ENCODE peak calls at places on chromosomes 3 and 15, in four cellular contexts. M, S, Z and C are unnamed samples.

GRCh38 chr3:33889394-33890039 is 91.1 kb downstream of the PDCD6IP start:
- DNase-seq in M (no peak), S (peak; percentile 52), Z (no peak), C (no peak)

GRCh38 chr15:99102332-99103235 is 2.3 kb upstream of the SYNM start:
- DNase-seq in M (no peak), S (no peak), Z (no peak), C (no peak)

GRCh38 chr3:172407872-172408271 is 40.4 kb downstream of the GHSR start:
- DNase-seq in M (no peak), S (no peak), Z (no peak), C (no peak)

GRCh38 chr3:58434990-58435389 is 1.4 kb upstream of the PDHB start:
- DNase-seq in M (no peak), S (peak; percentile 82), Z (peak; percentile 90), C (peak; percentile 67)

GRCh38 chr15:63791236-63791635 is 42.5 kb downstream of the HERC1 start:
- DNase-seq in M (no peak), S (no peak), Z (no peak), C (peak; percentile 32)

GRCh38 chr3:32945136-32945535 is 6.3 kb upstream of the CCR4 start:
- DNase-seq in M (no peak), S (no peak), Z (peak; percentile 5), C (peak; percentile 43)

GRCh38 chr15:69703495-69704187 is 251.0 kb downstream of the RPLP1 start:
- DNase-seq in M (no peak), S (peak; percentile 17), Z (no peak), C (no peak)

GRCh38 chr15:25846377-25846776 is 16.8 kb downstream of the ATP10A start:
- DNase-seq in M (peak; percentile 59), S (no peak), Z (no peak), C (no peak)

GRCh38 chr15:49255966-49256759 is 86.1 kb downstream of the GALK2 start:
- DNase-seq in M (no peak), S (no peak), Z (no peak), C (no peak)

GRCh38 chr3:127800508-127800907 is 21.8 kb downstream of the MGLL start:
- DNase-seq in M (no peak), S (no peak), Z (no peak), C (peak; percentile 37)

GRCh38 chr3:52085883-52086282 is 29.5 kb upstream of the DUSP7 start:
- DNase-seq in M (no peak), S (no peak), Z (no peak), C (no peak)

GRCh38 chr3:67916353-67916752 is 261.9 kb upstream of the SUCLG2 start:
- DNase-seq in M (peak; percentile 61), S (no peak), Z (no peak), C (no peak)

GRCh38 chr15:74461847-74462511 is 1.0 kb upstream of the UBL7 start:
- DNase-seq in M (no peak), S (no peak), Z (no peak), C (no peak)

GRCh38 chr3:52353291-52353855 is 37.3 kb downstream of the DNAH1 start:
- DNase-seq in M (no peak), S (no peak), Z (no peak), C (no peak)

GRCh38 chr3:14289590-14290453 is 111.2 kb downstream of the LSM3 start:
- DNase-seq in M (no peak), S (peak; percentile 83), Z (no peak), C (peak; percentile 86)

GRCh38 chr15:63498815-63499549 is 5.4 kb upstream of the USP3 start:
- DNase-seq in M (no peak), S (no peak), Z (no peak), C (no peak)

GRCh38 chr15:48427960-48428547 is 96.8 kb downstream of the DUT start:
- DNase-seq in M (no peak), S (peak; percentile 45), Z (no peak), C (peak; percentile 90)

GRCh38 chr15:68504721-68505090 is 72.7 kb upstream of the ITGA11 start:
- DNase-seq in M (no peak), S (no peak), Z (peak; percentile 27), C (no peak)

GRCh38 chr3:122931636-122932035 is 95.9 kb downstream of the SEMA5B start:
- DNase-seq in M (no peak), S (no peak), Z (no peak), C (no peak)

GRCh38 chr15:86300371-86301106 is 220.9 kb downstream of the AGBL1 start:
- DNase-seq in M (no peak), S (no peak), Z (no peak), C (no peak)

GRCh38 chr3:108041253-108041652 is 49.6 kb downstream of the CD47 start:
- DNase-seq in M (no peak), S (no peak), Z (no peak), C (no peak)

GRCh38 chr3:58659051-58659675 is 7.4 kb downstream of the FAM3D start:
- DNase-seq in M (no peak), S (peak; percentile 66), Z (peak; percentile 74), C (peak; percentile 23)

GRCh38 chr3:67940200-67940952 is 286.0 kb upstream of the SUCLG2 start:
- DNase-seq in M (peak; percentile 22), S (no peak), Z (no peak), C (no peak)

GRCh38 chr15:100332231-100332630 is 9.5 kb downstream of the ADAMTS17 start:
- DNase-seq in M (no peak), S (no peak), Z (no peak), C (no peak)

GRCh38 chr3:110738531-110738930 is 333.1 kb upstream of the NECTIN3 start:
- DNase-seq in M (no peak), S (peak; percentile 3), Z (no peak), C (peak; percentile 4)

GRCh38 chr15:36896949-36897348 is 203.4 kb downstream of the MEIS2 start:
- DNase-seq in M (no peak), S (no peak), Z (no peak), C (no peak)

GRCh38 chr3:101261506-101261905 is 58.9 kb downstream of the IMPG2 start:
- DNase-seq in M (no peak), S (peak; percentile 21), Z (no peak), C (peak; percentile 28)

GRCh38 chr3:49411550-49411967 is 217 bp downstream of the RHOA start:
- DNase-seq in M (peak; percentile 77), S (peak; percentile 26), Z (no peak), C (no peak)

GRCh38 chr3:162489853-162490252 is 993.2 kb downstream of the OTOL1 start:
- DNase-seq in M (no peak), S (no peak), Z (no peak), C (peak; percentile 5)

GRCh38 chr15:38670142-38671002 is 105.8 kb upstream of the RASGRP1 start:
- DNase-seq in M (peak; percentile 78), S (no peak), Z (no peak), C (no peak)

GRCh38 chr3:122691195-122691594 is 10.6 kb downstream of the PARP14 start:
- DNase-seq in M (no peak), S (peak; percentile 45), Z (no peak), C (peak; percentile 58)

GRCh38 chr3:169613053-169613803 is 50.3 kb downstream of the MECOM start:
- DNase-seq in M (no peak), S (no peak), Z (no peak), C (no peak)
- TF ChIP-seq CTCF in M (no peak), S (no peak), Z (no peak), C (no peak)

GRCh38 chr3:140752499-140752898 is 74.6 kb downstream of the TRIM42 start:
- DNase-seq in M (no peak), S (no peak), Z (no peak), C (no peak)
- TF ChIP-seq CTCF in M (peak; percentile 32), S (no peak), Z (peak; percentile 23), C (no peak)

GRCh38 chr3:134630506-134630905 is 20.3 kb downstream of the KY start:
- DNase-seq in M (no peak), S (peak; percentile 18), Z (peak; percentile 25), C (peak; percentile 35)
- TF ChIP-seq CTCF in M (peak; percentile 67), S (peak; percentile 78), Z (peak; percentile 60), C (peak; percentile 78)

DNA sequence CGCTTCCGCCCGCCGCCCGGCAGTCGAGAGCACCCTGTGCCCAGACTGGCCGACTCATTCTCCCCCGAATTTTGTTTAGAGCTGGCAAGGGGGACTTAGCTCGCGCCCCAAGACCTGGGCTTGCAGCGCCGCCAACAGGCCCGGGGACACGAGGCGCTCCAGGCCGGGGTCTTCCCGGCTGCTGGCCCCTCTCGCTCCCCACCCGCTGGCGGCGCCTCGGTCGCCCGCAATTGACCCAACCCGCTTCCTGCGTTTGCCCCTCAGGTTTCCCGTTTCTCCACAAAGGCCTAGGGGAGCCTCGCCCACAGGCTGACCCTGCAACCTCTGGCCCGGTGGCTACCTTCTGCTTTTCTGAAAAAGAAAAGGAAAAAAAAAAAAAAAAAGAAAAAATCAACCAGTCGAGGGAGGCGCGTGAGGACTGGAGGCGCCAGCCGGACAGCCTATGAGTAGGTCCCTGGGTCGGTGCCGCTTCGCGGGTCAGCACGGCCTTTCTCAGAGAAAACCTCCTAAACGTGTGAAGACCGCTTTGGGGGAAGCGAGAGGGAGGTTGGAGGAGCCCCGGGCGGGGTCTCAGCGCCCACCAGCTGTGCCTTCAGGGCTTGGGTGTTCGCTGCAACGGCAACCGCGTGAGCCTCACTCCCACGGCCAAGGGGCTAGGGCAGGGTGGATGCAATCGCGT is 7.2 kb downstream of the FOXL2 start:
- DNase-seq in M (no peak), S (no peak), Z (peak; percentile 70), C (no peak)
- TF ChIP-seq CTCF in M (no peak), S (no peak), Z (peak; percentile 64), C (peak; percentile 26)

GRCh38 chr3:126102530-126102951 is 18.6 kb upstream of the SLC41A3 start:
- DNase-seq in M (no peak), S (peak; percentile 76), Z (no peak), C (peak; percentile 5)

GRCh38 chr3:126103121-126104027 is 19.4 kb upstream of the SLC41A3 start:
- DNase-seq in M (peak; percentile 22), S (no peak), Z (peak; percentile 58), C (no peak)

GRCh38 chr3:126105691-126106187 is 21.8 kb upstream of the SLC41A3 start:
- DNase-seq in M (no peak), S (no peak), Z (no peak), C (no peak)

GRCh38 chr3:126104742-126105605 is 21.1 kb upstream of the SLC41A3 start:
- DNase-seq in M (no peak), S (no peak), Z (no peak), C (no peak)

DNA sequence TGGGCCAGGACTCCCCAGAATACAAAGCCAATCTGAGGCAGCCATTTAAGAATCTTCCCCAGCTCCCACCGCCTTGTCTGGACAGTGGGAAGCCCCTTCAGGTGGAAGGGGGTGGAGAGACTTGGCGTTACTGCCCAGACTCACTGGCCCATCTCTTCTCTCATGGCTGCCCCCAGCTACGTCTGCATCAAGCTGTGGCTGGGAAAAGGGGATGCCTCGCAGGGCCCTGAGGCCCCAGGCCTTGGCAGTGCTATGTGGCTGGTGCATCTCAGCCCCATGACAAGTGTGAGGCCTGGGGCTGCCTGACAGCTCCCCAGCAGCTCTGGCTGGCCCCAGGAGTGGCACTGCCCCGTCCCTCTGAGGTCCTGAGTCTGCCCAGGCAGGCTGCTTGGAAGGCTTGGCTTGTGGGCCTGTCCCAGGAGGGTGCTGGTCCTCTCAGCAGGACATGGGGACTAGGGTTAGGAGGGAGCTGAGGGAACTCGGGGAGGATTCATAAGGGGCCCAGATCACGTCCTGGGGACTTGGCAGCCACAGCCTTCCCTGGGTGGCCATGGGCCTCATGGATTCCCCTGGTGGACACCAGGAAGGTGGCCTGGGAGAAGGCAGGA is 20.2 kb upstream of the SLC41A3 start:
- DNase-seq in M (no peak), S (no peak), Z (no peak), C (no peak)
- TF ChIP-seq CTCF in M (no peak), S (no peak), Z (peak; percentile 12), C (no peak)